ENCODE peak calls at places on chromosomes 5 and 9, in eight cellular contexts. P, X, B, J, M, Q, Z and U are unnamed samples.

GRCh38 chr5:92991681-92992472 is 589.1 kb downstream of the NR2F1-AS1 start:
- DNase-seq in M (no peak), J (no peak), Q (peak), P (peak), B (no peak), X (no peak), Z (peak), U (no peak)

GRCh38 chr5:171494452-171495121 is 75.1 kb downstream of the FGF18 start:
- DNase-seq in X (peak), M (peak), Q (peak), B (no peak), J (peak), P (peak), Z (peak), U (no peak)

GRCh38 chr5:93665649-93666048 is 75.8 kb downstream of the POU5F2 start:
- DNase-seq in M (no peak), Q (peak), Z (peak), X (no peak), J (no peak), B (no peak), P (no peak), U (no peak)

GRCh38 chr5:9332026-9332425 is 213.8 kb downstream of the SEMA5A start:
- DNase-seq in X (no peak), Z (no peak), B (no peak), J (no peak), M (no peak), Q (no peak), P (no peak), U (no peak)

GRCh38 chr9:99348289-99348688 is 126.2 kb downstream of the SEC61B start:
- DNase-seq in M (no peak), Z (no peak), J (no peak), X (no peak), Q (no peak), B (no peak), P (no peak), U (no peak)

GRCh38 chr9:33988219-33988890 is 60.3 kb downstream of the UBAP2 start:
- DNase-seq in J (no peak), X (no peak), M (no peak), Z (no peak), Q (no peak), B (no peak), P (peak), U (no peak)

GRCh38 chr5:178988436-178989220 is 6.5 kb downstream of the GRM6 start:
- DNase-seq in X (no peak), Q (no peak), J (no peak), P (no peak), B (no peak), Z (no peak), M (no peak), U (no peak)

GRCh38 chr5:83050723-83051340 is 26.4 kb downstream of the TMEM167A start:
- DNase-seq in Z (no peak), B (no peak), P (no peak), Q (no peak), M (no peak), X (no peak), J (no peak), U (no peak)

GRCh38 chr5:56585973-56586740 is 229.2 kb upstream of the MAP3K1 start:
- DNase-seq in P (peak), X (no peak), M (peak), Q (no peak), J (no peak), B (no peak), Z (peak), U (no peak)

GRCh38 chr9:89878687-89879086 is 273.9 kb downstream of the GADD45G start:
- DNase-seq in P (no peak), X (no peak), J (peak), Z (peak), Q (no peak), B (no peak), M (peak), U (no peak)

GRCh38 chr5:172144291-172144815 is 43.7 kb downstream of the STK10 start:
- DNase-seq in P (peak), Z (no peak), M (no peak), B (no peak), J (no peak), X (no peak), Q (no peak), U (no peak)

GRCh38 chr5:111635946-111636315 is 121.1 kb downstream of the NREP start:
- DNase-seq in P (no peak), B (no peak), M (no peak), Q (no peak), Z (no peak), J (no peak), X (no peak), U (no peak)

GRCh38 chr5:126452477-126452876 is 29.3 kb downstream of the GRAMD2B start:
- DNase-seq in J (no peak), X (no peak), Q (no peak), M (no peak), P (peak), B (no peak), Z (no peak), U (no peak)

GRCh38 chr5:154174091-154174490 is 16.4 kb upstream of the GALNT10 start:
- DNase-seq in J (no peak), B (no peak), Z (no peak), Q (no peak), M (no peak), P (no peak), X (no peak), U (no peak)

GRCh38 chr9:133597316-133597957 is 11.8 kb downstream of the FAM163B start:
- DNase-seq in B (no peak), M (no peak), Q (no peak), P (no peak), X (no peak), J (no peak), Z (no peak), U (no peak)

GRCh38 chr9:98944130-98945074 is 695 bp downstream of the COL15A1 start:
- DNase-seq in Z (peak), X (no peak), P (peak), J (peak), Q (no peak), M (peak), B (no peak), U (no peak)

GRCh38 chr9:113978954-113979712 is 99.0 kb downstream of the AMBP start:
- DNase-seq in Z (no peak), X (no peak), P (peak), B (no peak), Q (no peak), J (no peak), M (no peak), U (no peak)

GRCh38 chr5:34499001-34499734 is 157.0 kb upstream of the RAI14 start:
- DNase-seq in Q (no peak), M (no peak), P (peak), X (peak), B (no peak), J (no peak), Z (no peak), U (no peak)

GRCh38 chr5:95261369-95262175 is 23.3 kb downstream of the MCTP1 start:
- DNase-seq in Z (no peak), Q (peak), B (no peak), X (peak), M (no peak), P (peak), J (no peak), U (peak)

GRCh38 chr5:148873690-148874485 is 47.5 kb downstream of the ADRB2 start:
- DNase-seq in Z (no peak), B (no peak), M (no peak), P (peak), J (no peak), X (no peak), Q (no peak), U (no peak)

GRCh38 chr9:437066-438015 is 222.7 kb downstream of the DOCK8 start:
- DNase-seq in B (no peak), X (no peak), Z (no peak), M (no peak), J (no peak), P (peak), Q (no peak), U (no peak)

GRCh38 chr5:33362915-33363314 is 77.8 kb upstream of the TARS1 start:
- DNase-seq in J (no peak), P (peak), X (no peak), B (no peak), Q (no peak), Z (no peak), M (peak), U (no peak)